ENCODE peak calls at places on chromosomes 7 and 10, in four cellular contexts. W is GM23248, H is HCT116, S is IMR-90. D is an unnamed sample.

GRCh38 chr7:155163696-155164095 is 93.6 kb downstream of the HTR5A start:
- DNase-seq in H (no peak), S (no peak), W (no peak), D (no peak)

GRCh38 chr7:107172318-107173032 is 3.7 kb downstream of the HBP1 start:
- DNase-seq in S (no peak), H (no peak), W (peak), D (no peak)

GRCh38 chr7:101411477-101411954 is 48.8 kb downstream of the COL26A1 start:
- DNase-seq in S (no peak), W (peak), H (no peak), D (no peak)

GRCh38 chr7:47320296-47320695 is 261.6 kb downstream of the TNS3 start:
- DNase-seq in S (peak), H (no peak), W (no peak), D (peak)

GRCh38 chr10:133361773-133362441 is 4.1 kb upstream of the FUOM start:
- DNase-seq in W (no peak), S (no peak), H (no peak), D (no peak)

GRCh38 chr10:95247200-95247880 is 43.5 kb downstream of the PDLIM1 start:
- DNase-seq in S (peak), W (peak), H (no peak), D (no peak)

GRCh38 chr7:4659551-4660286 is 22.4 kb upstream of the FOXK1 start:
- DNase-seq in H (peak), W (no peak), S (no peak), D (no peak)

GRCh38 chr10:114537791-114538543 is 120.1 kb downstream of the ABLIM1 start:
- DNase-seq in H (no peak), S (no peak), W (no peak), D (no peak)

GRCh38 chr10:79391231-79392019 is 44.2 kb downstream of the PPIF start:
- DNase-seq in S (no peak), H (no peak), W (peak), D (peak)

GRCh38 chr7:41035788-41036187 is 667.1 kb downstream of the INHBA start:
- DNase-seq in W (no peak), S (no peak), H (no peak), D (no peak)

GRCh38 chr10:110618206-110618605 is 25.9 kb upstream of the RBM20 start:
- DNase-seq in H (no peak), S (no peak), W (no peak), D (no peak)

GRCh38 chr7:30983914-30984247 is 20.1 kb downstream of the GHRHR start:
- DNase-seq in S (no peak), H (no peak), W (no peak), D (no peak)

GRCh38 chr10:5809541-5810154 is 3.6 kb downstream of the GDI2 start:
- DNase-seq in H (no peak), S (peak), W (no peak), D (no peak)

DNA sequence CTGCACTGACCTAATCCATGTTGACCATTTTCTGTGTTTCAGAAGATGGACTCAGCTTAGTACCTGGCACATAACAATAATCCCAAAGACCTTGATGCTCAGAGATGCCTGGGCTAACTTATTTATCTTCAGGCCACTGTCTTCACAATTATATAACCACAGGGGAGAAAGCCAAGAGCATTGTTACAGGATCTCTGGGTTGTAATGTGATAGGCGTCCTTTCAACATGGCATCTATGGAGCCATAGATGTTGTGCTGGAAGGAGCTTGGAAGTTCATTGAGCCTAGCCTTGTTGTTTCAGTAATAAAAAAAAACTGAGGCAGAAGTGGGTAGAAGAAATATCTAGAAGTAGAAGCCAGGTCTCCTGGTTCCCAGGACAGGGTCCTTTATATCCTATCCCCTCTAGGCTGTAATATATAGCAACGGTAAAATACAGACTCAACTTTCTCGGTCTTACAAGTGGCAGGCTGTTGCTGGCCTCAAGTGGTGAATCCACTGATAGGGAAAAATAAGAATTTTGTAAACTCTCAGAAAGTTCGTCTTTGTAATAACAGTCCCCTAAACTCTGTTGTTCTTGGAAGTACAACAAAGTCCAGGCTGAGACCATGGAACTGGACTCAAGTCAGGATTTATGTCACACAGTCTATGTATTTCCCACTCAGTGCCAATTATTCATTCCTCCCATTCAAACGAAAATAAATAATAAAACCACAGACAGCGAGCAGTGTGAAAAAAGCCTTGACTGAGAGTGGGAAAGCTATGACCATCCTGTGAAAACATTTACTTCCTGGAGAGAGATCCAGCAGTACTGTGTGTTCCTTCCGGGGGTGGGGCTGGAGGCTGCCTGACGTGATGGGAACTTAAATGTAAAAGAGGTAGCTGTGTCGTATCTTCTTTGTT is 277.6 kb downstream of the REEP3 start:
- DNase-seq in S (peak), H (no peak), W (peak), D (peak)
- H3K4me3 ChIP-seq in S (no peak), H (no peak), W (peak), D (peak)

GRCh38 chr10:29734640-29734979 is 99.8 kb upstream of the SVIL start:
- DNase-seq in W (no peak), S (no peak), H (no peak), D (peak)

GRCh38 chr10:29733323-29733722 is 98.6 kb upstream of the SVIL start:
- DNase-seq in S (no peak), W (no peak), H (no peak), D (no peak)

GRCh38 chr10:29735628-29736324 is 101.0 kb upstream of the SVIL start:
- DNase-seq in S (peak), H (peak), W (peak), D (peak)

GRCh38 chr10:29736325-29737208 is 101.8 kb upstream of the SVIL start:
- DNase-seq in S (peak), W (peak), H (no peak), D (peak)

DNA sequence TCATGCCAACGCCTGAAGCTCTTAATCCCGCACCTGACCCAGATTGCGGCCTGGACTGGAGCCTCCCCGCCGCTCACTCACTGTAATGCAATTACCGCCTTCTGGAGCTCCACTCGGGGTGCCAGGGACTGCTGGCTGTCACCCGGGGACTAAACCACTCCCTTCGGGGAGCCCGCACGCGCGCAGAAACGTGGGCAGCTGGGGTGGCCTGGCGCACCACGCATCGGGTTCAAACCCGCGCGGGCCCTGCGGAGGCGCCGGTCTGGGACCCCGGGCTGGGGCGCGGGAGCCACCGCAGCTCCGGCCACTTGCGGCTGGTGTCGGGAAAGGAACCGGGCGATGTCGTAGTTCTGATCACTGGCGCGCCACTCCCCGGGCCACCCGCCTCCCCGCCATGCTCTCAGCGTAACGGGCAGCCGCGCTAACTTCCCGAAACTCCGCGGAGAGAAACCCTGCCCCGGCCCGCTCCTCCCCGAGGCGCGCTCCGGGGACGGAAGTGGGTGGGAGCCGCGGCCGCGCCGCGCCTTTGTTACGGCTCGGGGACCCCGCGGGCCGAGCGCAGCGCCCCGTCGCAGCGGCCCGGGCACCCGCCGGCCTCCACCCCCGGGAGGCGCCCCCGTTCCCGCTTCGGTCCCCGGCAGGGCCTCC is 100.3 kb upstream of the SVIL start:
- DNase-seq in W (peak), H (no peak), S (no peak), D (peak)
- H2AFZ ChIP-seq in W (peak), H (no peak), S (peak), D (peak)

DNA sequence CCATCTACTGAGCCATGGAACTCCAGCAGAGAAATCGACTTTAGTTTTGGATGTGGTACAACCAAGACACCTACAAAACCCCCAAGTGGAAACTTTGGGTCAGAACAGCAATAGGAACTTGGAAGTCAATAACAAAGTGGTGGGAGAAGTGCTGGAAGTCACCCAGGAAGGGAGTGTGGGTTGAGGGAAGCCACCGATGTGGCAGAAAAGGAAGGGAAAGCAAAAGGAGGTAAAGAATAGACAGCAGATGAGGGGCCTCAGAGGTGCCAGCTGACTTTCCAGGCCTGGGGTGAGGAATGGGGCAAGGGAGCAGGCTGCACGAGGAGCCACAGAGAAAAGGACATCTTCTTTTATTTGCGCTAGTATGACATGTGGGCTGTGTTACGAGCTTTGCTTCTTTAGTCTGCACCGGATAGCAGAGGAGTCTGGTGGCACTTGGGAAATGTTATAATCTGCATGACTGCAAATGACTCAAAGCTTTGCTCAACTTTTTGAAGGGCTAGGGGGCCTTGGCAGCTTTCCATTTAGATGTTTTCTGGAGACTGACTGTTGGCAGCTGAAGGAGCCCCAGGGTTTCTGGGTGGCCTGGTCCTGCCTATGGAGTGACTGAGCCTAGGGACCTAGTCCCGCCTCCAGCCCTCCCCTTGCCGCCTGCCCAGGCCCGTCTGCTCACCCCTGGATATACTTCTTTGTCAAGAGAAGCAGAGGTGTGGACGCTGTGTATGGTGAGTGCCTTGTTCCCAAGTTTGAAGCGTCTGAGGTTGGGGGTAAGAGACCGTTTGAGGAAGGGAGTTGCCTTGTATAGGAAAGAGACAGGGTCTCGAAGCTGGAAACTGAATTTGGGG is 5.0 kb downstream of the PRXL2A start:
- DNase-seq in S (peak), H (no peak), W (no peak), D (no peak)
- H3K4me3 ChIP-seq in S (no peak), H (no peak), W (no peak), D (no peak)

DNA sequence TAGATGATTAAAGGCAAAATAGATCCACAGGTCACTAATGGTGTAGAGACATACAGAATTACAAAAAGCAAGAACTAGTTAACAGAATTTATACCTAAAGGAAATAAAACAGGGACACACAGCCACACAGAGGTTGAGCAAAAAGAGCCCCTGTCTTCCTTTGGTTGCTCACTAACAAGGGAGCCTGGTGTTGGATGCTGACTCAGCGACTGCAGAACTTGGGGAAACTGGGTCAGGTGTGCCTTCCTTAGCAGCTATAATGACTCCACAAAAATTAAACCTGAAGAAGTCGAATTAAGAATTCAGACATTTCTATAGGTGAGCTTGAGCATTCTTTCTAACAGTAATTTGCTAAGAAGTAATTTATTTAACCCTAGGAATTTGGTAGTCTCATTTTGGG is 15.0 kb downstream of the POM121L12 start:
- DNase-seq in S (no peak), W (no peak), H (no peak), D (no peak)
- H2AFZ ChIP-seq in S (no peak), W (no peak), H (no peak), D (no peak)

GRCh38 chr10:102222798-102223197 is 3.3 kb upstream of the ELOVL3 start:
- DNase-seq in S (no peak), W (no peak), H (no peak), D (no peak)

GRCh38 chr10:102229810-102230263 is 3.7 kb downstream of the ELOVL3 start:
- DNase-seq in S (peak), H (peak), W (peak), D (peak)

GRCh38 chr10:102227050-102227449 is 951 bp downstream of the ELOVL3 start:
- DNase-seq in H (no peak), S (peak), W (peak), D (peak)

GRCh38 chr10:102225646-102226541 is at the start of gene ELOVL3:
- DNase-seq in H (peak), S (peak), W (peak), D (peak)

DNA sequence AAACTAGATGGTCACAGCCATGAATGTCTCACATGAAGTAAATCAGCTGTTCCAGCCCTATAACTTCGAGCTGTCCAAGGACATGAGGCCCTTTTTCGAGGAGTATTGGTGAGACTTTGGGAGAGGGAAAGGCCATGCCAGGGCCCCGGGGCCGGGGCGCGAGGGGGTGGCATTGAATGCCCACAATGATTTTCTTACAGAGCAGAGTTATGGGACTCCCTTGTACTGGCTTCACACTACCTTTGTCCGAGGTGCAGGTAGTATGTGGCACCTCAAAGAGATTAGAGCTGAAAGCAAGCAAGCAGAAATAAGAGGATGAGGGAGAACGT is 407 bp downstream of the ELOVL3 start:
- DNase-seq in H (no peak), S (no peak), W (no peak), D (no peak)
- H3K4me3 ChIP-seq in H (peak), S (peak), W (peak), D (peak)

DNA sequence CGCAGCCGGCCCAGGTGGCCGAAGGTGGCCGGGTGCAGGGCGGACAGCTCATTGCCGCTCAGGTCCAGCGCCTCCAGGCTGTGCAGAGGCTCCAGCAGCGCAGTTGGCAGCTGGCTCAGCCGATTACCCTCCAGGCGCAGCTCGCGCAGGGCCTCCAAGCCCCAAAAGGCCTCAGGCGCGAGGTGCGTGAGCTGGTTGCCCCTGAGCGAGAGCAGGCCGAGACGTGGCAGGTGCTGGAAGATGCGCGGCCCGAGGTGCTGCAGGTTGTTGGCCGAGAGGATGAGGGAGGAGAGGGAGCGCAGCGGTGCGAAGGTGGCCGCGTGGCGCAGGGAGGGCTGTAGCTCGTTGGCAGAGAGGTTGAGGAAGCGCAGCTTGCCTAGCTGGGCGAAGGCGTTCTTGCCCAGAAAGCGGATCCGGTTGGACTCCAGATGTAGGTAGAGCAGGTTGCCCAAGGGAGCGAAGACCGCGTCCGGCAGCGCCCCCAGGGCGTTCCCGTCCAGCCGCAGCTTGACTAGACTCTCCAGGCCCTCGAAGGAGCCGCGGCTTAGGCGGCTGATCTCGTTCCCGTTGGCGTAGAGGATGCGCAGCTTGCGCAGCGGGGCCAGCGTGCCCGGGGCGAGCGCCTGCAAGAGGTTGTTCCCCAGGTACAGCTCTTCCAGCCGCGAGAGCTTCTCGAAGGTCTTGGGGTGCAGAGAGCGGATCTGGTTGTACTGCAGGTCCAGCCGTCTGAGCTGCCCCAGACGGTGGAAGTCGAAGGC is 887 bp downstream of the TRIL start:
- DNase-seq in H (no peak), W (peak), S (no peak), D (no peak)
- H2AFZ ChIP-seq in H (no peak), W (peak), S (peak), D (peak)

D was measured in osteoblast.